ENCODE peak calls at places on chromosomes 4 and X, in six cellular contexts. I, P, W, R, L and Z are unnamed samples.

GRCh38 chrX:150269613-150270254 is 93.4 kb upstream of the MAMLD1 start:
- DNase-seq in I (peak; percentile 81), P (no peak), W (no peak), R (peak; percentile 80), L (peak; percentile 76), Z (no peak)

GRCh38 chrX:45472968-45473367 is 272.3 kb upstream of the DIPK2B start:
- DNase-seq in I (no peak), P (no peak), W (peak; percentile 68), R (no peak), L (no peak), Z (no peak)

GRCh38 chr4:99855677-99856076 is 38.5 kb downstream of the LAMTOR3 start:
- DNase-seq in I (no peak), P (no peak), W (no peak), R (no peak), L (no peak), Z (no peak)

GRCh38 chr4:41164405-41164804 is 49.9 kb downstream of the APBB2 start:
- DNase-seq in I (no peak), P (no peak), W (no peak), R (no peak), L (no peak), Z (no peak)

GRCh38 chr4:182179751-182180150 is 63.5 kb upstream of the TENM3 start:
- DNase-seq in I (no peak), P (no peak), W (peak; percentile 11), R (no peak), L (no peak), Z (no peak)

GRCh38 chrX:57286507-57287251 is at the start of gene FAAH2:
- DNase-seq in I (peak; percentile 30), P (peak; percentile 21), W (no peak), R (peak; percentile 82), L (peak; percentile 87), Z (no peak)

GRCh38 chrX:124280294-124280902 is 52.1 kb upstream of the TEX13D start:
- DNase-seq in I (peak; percentile 0), P (no peak), W (no peak), R (no peak), L (no peak), Z (no peak)

GRCh38 chr4:53991821-53992220 is 72.6 kb downstream of the CHIC2 start:
- DNase-seq in I (no peak), P (no peak), W (no peak), R (no peak), L (no peak), Z (no peak)

GRCh38 chr4:100289530-100289888 is 99.2 kb upstream of the DDIT4L start:
- DNase-seq in I (no peak), P (no peak), W (no peak), R (no peak), L (no peak), Z (no peak)

GRCh38 chr4:39427477-39428119 is 20.9 kb downstream of the KLB start:
- DNase-seq in I (no peak), P (no peak), W (no peak), R (no peak), L (peak; percentile 48), Z (no peak)

GRCh38 chrX:113059714-113060113 is 219.1 kb upstream of the AMOT start:
- DNase-seq in I (no peak), P (no peak), W (peak; percentile 13), R (no peak), L (peak; percentile 6), Z (no peak)

GRCh38 chr4:173958445-173958844 is 325.0 kb downstream of the FBXO8 start:
- DNase-seq in I (no peak), P (no peak), W (peak; percentile 51), R (no peak), L (no peak), Z (no peak)

GRCh38 chrX:142637206-142637605 is 388.5 kb upstream of the SPANXN4 start:
- DNase-seq in I (no peak), P (no peak), W (no peak), R (no peak), L (no peak), Z (no peak)

GRCh38 chr4:53050361-53050774 is 188.3 kb downstream of the RASL11B start:
- DNase-seq in I (no peak), P (no peak), W (no peak), R (no peak), L (no peak), Z (no peak)

DNA sequence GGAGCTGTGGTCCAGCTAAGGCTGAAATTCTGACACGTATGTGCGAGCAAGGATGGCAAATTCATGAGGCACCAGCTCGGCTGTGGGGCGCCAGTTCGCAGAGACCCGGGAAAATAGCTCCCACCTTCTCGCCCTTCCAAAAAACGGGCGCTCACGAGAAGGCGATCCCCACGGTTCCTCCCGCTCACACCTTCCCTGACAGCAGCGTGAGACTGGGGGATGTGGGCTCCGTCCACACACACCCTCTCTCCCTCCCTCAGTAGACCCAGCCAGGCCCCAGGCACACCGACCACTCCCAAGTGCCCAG is 584 bp downstream of the GPC3 start:
- DNase-seq in I (no peak), P (no peak), W (no peak), R (no peak), L (no peak), Z (no peak)
- H3K4me3 ChIP-seq in I (no peak overlapping the region), P (no peak overlapping the region), W (peak overlapping the region; percentile 63), R (no peak overlapping the region), L (peak overlapping the region; percentile 42), Z (peak overlapping the region; percentile 31)

GRCh38 chr4:109435635-109436034 is 2.0 kb downstream of the SEC24B start:
- DNase-seq in I (no peak), P (no peak), W (peak; percentile 54), R (peak; percentile 55), L (no peak), Z (no peak)

GRCh38 chr4:109433281-109434006 is at the start of gene SEC24B:
- DNase-seq in I (peak; percentile 83), P (peak; percentile 87), W (peak; percentile 91), R (peak; percentile 98), L (peak; percentile 91), Z (peak; percentile 87)

GRCh38 chr4:109434793-109435080 is 1.1 kb downstream of the SEC24B start:
- DNase-seq in I (no peak), P (no peak), W (no peak), R (no peak), L (no peak), Z (no peak)

GRCh38 chr4:109434007-109434792 is 585 bp downstream of the SEC24B start:
- DNase-seq in I (peak; percentile 2), P (no peak), W (peak; percentile 68), R (peak; percentile 74), L (peak; percentile 41), Z (peak; percentile 26)

DNA sequence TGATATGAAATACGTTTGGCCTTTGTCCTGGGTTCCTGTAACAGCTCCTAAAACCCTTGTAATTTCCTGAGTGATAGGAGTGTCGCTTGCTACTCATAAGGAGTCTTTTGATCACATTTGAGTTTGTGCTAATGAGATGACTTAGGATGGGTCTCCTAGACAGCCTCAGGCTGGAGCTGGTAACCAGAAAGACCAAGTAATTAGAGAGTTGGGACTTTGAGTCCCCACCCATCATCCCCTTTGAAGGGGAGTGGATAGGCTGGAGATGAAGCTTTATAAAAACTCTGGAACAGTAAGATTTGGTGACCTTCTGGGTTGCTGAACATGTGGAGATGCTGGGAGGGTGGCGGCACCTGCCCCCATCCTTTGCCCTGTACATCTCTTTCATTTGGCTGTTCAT is 2.9 kb downstream of the SEC24B start:
- DNase-seq in I (no peak), P (no peak), W (no peak), R (no peak), L (no peak), Z (no peak)
- H3K4me1 ChIP-seq in I (peaks cover 26% of the 10 kb centered on the region), P (peaks cover 73% of the 10 kb centered on the region), W (peaks cover 59% of the 10 kb centered on the region), R (peaks cover 41% of the 10 kb centered on the region), L (peaks cover 37% of the 10 kb centered on the region), Z (peaks cover 83% of the 10 kb centered on the region)

GRCh38 chrX:10156199-10157031 is at the start of gene CLCN4:
- DNase-seq in I (peak; percentile 47), P (no peak), W (peak; percentile 42), R (peak; percentile 87), L (peak; percentile 54), Z (peak; percentile 74)
- H3K4me3 ChIP-seq in I (peak within 1 kb of the TSS; percentile 41), P (no peak within 1 kb of the TSS), W (peak within 1 kb of the TSS; percentile 72), R (peak within 1 kb of the TSS; percentile 37), L (peak within 1 kb of the TSS; percentile 11), Z (peak within 1 kb of the TSS; percentile 48)

GRCh38 chr4:8394806-8395205 is 45.7 kb downstream of the ACOX3 start:
- DNase-seq in I (no peak), P (no peak), W (peak; percentile 1), R (no peak), L (no peak), Z (no peak)
- H3K4me1 ChIP-seq in I (peaks cover 12% of the 10 kb centered on the region), P (no peaks in the 10 kb centered on the region), W (peaks cover 46% of the 10 kb centered on the region), R (no peaks in the 10 kb centered on the region), L (peaks cover 8% of the 10 kb centered on the region), Z (peaks cover 23% of the 10 kb centered on the region)

GRCh38 chr4:80173841-80174240 is 23.5 kb upstream of the PRDM8 start:
- DNase-seq in I (no peak), P (no peak), W (peak; percentile 20), R (no peak), L (no peak), Z (no peak)
- H3K4me3 ChIP-seq in I (no peak overlapping the region), P (peak overlapping the region; percentile 2), W (peak overlapping the region; percentile 1), R (no peak overlapping the region), L (no peak overlapping the region), Z (no peak overlapping the region)

GRCh38 chr4:7909966-7910720 is 29.5 kb downstream of the AFAP1 start:
- DNase-seq in I (no peak), P (no peak), W (peak; percentile 83), R (no peak), L (no peak), Z (peak; percentile 37)

GRCh38 chr4:7908668-7909067 is 31.0 kb downstream of the AFAP1 start:
- DNase-seq in I (no peak), P (no peak), W (no peak), R (no peak), L (no peak), Z (no peak)

GRCh38 chr4:7911044-7911578 is 28.6 kb downstream of the AFAP1 start:
- DNase-seq in I (peak; percentile 24), P (no peak), W (peak; percentile 92), R (no peak), L (peak; percentile 59), Z (peak; percentile 41)

GRCh38 chr4:7909463-7909862 is 30.2 kb downstream of the AFAP1 start:
- DNase-seq in I (no peak), P (no peak), W (peak; percentile 61), R (no peak), L (no peak), Z (no peak)

GRCh38 chr4:7910721-7911015 is 29.0 kb downstream of the AFAP1 start:
- DNase-seq in I (no peak), P (no peak), W (no peak), R (no peak), L (no peak), Z (no peak)
- H3K4me1 ChIP-seq in I (peaks cover 89% of the 10 kb centered on the region), P (no peaks in the 10 kb centered on the region), W (peaks cover 67% of the 10 kb centered on the region), R (no peaks in the 10 kb centered on the region), L (peaks cover 38% of the 10 kb centered on the region), Z (no peaks in the 10 kb centered on the region)

GRCh38 chrX:94758130-94758529 is 1084.1 kb downstream of the FAM133A start:
- DNase-seq in I (no peak), P (no peak), W (no peak), R (no peak), L (no peak), Z (no peak)
- H3K4me3 ChIP-seq in I (no peak overlapping the region), P (no peak overlapping the region), W (no peak overlapping the region), R (no peak overlapping the region), L (no peak overlapping the region), Z (no peak overlapping the region)

DNA sequence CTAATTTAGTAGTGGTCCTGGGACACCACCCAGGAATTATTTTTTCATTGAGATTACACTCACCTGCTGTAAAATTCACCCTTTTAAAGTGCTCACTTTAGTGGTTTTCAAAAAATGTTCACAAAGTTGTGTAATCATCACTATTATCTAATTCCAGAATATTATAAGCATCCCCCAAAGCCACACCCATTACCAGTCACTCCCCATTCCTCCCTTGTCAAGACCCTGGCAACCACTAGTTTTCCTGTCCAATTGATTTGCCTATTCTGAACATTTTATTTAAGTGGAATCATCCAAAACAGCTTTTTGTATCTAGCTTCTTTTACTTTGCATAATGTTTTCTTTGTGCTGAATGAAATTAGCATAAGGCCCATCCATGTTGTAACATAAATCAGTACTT is 12.7 kb upstream of the CXCL6 start:
- DNase-seq in I (no peak), P (no peak), W (no peak), R (no peak), L (no peak), Z (no peak)
- H3K4me1 ChIP-seq in I (no peaks in the 10 kb centered on the region), P (no peaks in the 10 kb centered on the region), W (peaks cover 5% of the 10 kb centered on the region), R (no peaks in the 10 kb centered on the region), L (no peaks in the 10 kb centered on the region), Z (no peaks in the 10 kb centered on the region)